ENCODE peak calls at places on chromosomes 5 and 9, in five cellular contexts. K, Z, N, X and M are unnamed samples.

GRCh38 chr5:33242264-33242663 is 198.5 kb upstream of the TARS1 start:
- DNase-seq in K (no peak), Z (no peak), N (no peak), X (no peak), M (no peak)

GRCh38 chr9:38160613-38161215 is 91.7 kb upstream of the SHB start:
- DNase-seq in K (no peak), Z (peak; percentile 49), N (peak; percentile 51), X (no peak), M (peak; percentile 80)

GRCh38 chr5:80755634-80756033 is 100.9 kb upstream of the DHFR start:
- DNase-seq in K (peak; percentile 20), Z (no peak), N (no peak), X (peak; percentile 27), M (no peak)

GRCh38 chr9:37163299-37163698 is 42.9 kb downstream of the ZCCHC7 start:
- DNase-seq in K (no peak), Z (no peak), N (no peak), X (no peak), M (no peak)

GRCh38 chr5:127505819-127506218 is 11.6 kb upstream of the PRRC1 start:
- DNase-seq in K (no peak), Z (no peak), N (no peak), X (no peak), M (no peak)

GRCh38 chr5:139273572-139274264 is 19.8 kb upstream of the MATR3 start:
- DNase-seq in K (peak; percentile 87), Z (peak; percentile 81), N (peak; percentile 80), X (peak; percentile 51), M (peak; percentile 95)

GRCh38 chr5:155264809-155265208 is 251.3 kb downstream of the KIF4B start:
- DNase-seq in K (no peak), Z (no peak), N (no peak), X (no peak), M (no peak)

GRCh38 chr5:140351609-140352334 is 5.4 kb upstream of the HBEGF start:
- DNase-seq in K (peak; percentile 65), Z (peak; percentile 79), N (peak; percentile 70), X (peak; percentile 38), M (peak; percentile 83)

GRCh38 chr5:147446528-147446927 is 63.3 kb downstream of the DPYSL3 start:
- DNase-seq in K (no peak), Z (no peak), N (peak; percentile 34), X (no peak), M (no peak)

GRCh38 chr9:138053321-138053868 is 175.8 kb downstream of the CACNA1B start:
- DNase-seq in K (no peak), Z (no peak), N (no peak), X (no peak), M (peak; percentile 43)

GRCh38 chr9:133099726-133100517 is 21.1 kb downstream of the RALGDS start:
- DNase-seq in K (no peak), Z (no peak), N (no peak), X (no peak), M (no peak)

GRCh38 chr5:32710335-32710858 is 724 bp upstream of the NPR3 start:
- DNase-seq in K (peak; percentile 30), Z (peak; percentile 24), N (no peak), X (no peak), M (peak; percentile 39)

GRCh38 chr5:156474251-156474650 is 147.3 kb downstream of the SGCD start:
- DNase-seq in K (no peak), Z (no peak), N (peak; percentile 73), X (peak; percentile 23), M (no peak)

GRCh38 chr5:42828661-42829060 is 17.0 kb upstream of the SELENOP start:
- DNase-seq in K (no peak), Z (no peak), N (no peak), X (no peak), M (no peak)

GRCh38 chr5:142065273-142065672 is 43.3 kb upstream of the NDFIP1 start:
- DNase-seq in K (no peak), Z (no peak), N (peak; percentile 38), X (no peak), M (peak; percentile 51)

GRCh38 chr5:157671592-157672330 is 428 bp downstream of the C5orf52 start:
- DNase-seq in K (no peak), Z (no peak), N (no peak), X (no peak), M (no peak)

GRCh38 chr5:80184235-80185023 is 71.4 kb downstream of the SERINC5 start:
- DNase-seq in K (no peak), Z (no peak), N (no peak), X (no peak), M (peak; percentile 93)

GRCh38 chr5:126139773-126140172 is 283.4 kb upstream of the GRAMD2B start:
- DNase-seq in K (no peak), Z (no peak), N (peak; percentile 7), X (peak; percentile 70), M (peak; percentile 90)

GRCh38 chr5:10902145-10902544 is 141.1 kb upstream of the DAP start:
- DNase-seq in K (no peak), Z (peak; percentile 43), N (peak; percentile 87), X (peak; percentile 81), M (peak; percentile 72)

GRCh38 chr9:93674580-93675335 is 98.4 kb downstream of the PHF2 start:
- DNase-seq in K (no peak), Z (no peak), N (no peak), X (no peak), M (no peak)

GRCh38 chr5:171312129-171312819 is 3.2 kb downstream of the TLX3 start:
- DNase-seq in K (no peak), Z (no peak), N (no peak), X (no peak), M (no peak)

GRCh38 chr5:108481355-108481931 is 99.5 kb upstream of the FBXL17 start:
- DNase-seq in K (peak; percentile 16), Z (peak; percentile 26), N (peak; percentile 42), X (no peak), M (peak; percentile 77)

GRCh38 chr9:111050819-111051218 is 12.5 kb upstream of the LPAR1 start:
- DNase-seq in K (no peak), Z (no peak), N (peak; percentile 34), X (peak; percentile 12), M (no peak)

GRCh38 chr5:135240781-135241360 is 158.2 kb downstream of the MACROH2A1 start:
- DNase-seq in K (no peak), Z (no peak), N (no peak), X (no peak), M (no peak)

GRCh38 chr9:2923810-2924768 is 80.2 kb upstream of the PUM3 start:
- DNase-seq in K (no peak), Z (no peak), N (no peak), X (no peak), M (peak; percentile 42)

GRCh38 chr5:677131-678101 is 15.7 kb downstream of the TPPP start:
- DNase-seq in K (no peak), Z (no peak), N (no peak), X (no peak), M (no peak)

GRCh38 chr5:105840800-105841199 is 1829.9 kb downstream of the EFNA5 start:
- DNase-seq in K (no peak), Z (peak; percentile 3), N (no peak), X (no peak), M (no peak)

GRCh38 chr9:109401169-109401989 is 80.5 kb upstream of the EPB41L4B start:
- DNase-seq in K (peak; percentile 53), Z (peak; percentile 36), N (peak; percentile 35), X (peak; percentile 17), M (peak; percentile 89)

GRCh38 chr5:59020611-59021285 is 437.9 kb downstream of the RAB3C start:
- DNase-seq in K (peak; percentile 79), Z (no peak), N (peak; percentile 35), X (peak; percentile 31), M (peak; percentile 63)

DNA sequence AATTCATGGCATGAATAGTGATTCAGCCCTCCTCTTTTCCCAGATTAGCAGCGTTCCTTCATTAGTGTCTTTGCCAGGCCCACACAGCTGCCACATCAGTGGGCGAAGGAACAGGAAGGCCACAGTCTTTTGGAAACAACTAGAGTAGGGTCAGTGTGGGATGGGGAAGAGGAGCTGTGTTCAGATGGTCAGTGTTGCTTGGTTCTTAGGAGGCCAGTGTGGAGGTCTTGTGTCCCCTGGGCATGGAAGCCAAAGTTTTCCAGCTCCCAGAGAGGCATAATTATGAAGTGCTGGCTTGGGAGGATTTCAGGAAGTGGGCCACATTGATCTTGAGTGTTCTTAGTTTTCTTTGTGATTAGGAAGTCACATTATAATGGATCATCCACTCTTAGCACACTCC is 269.6 kb downstream of the PSAT1 start:
- DNase-seq in K (no peak), Z (no peak), N (no peak), X (no peak), M (no peak)
- H3K9ac ChIP-seq in K (no peak overlapping the region), Z (no peak overlapping the region), N (peak overlapping the region; percentile 31), X (no peak overlapping the region), M (no peak overlapping the region)

DNA sequence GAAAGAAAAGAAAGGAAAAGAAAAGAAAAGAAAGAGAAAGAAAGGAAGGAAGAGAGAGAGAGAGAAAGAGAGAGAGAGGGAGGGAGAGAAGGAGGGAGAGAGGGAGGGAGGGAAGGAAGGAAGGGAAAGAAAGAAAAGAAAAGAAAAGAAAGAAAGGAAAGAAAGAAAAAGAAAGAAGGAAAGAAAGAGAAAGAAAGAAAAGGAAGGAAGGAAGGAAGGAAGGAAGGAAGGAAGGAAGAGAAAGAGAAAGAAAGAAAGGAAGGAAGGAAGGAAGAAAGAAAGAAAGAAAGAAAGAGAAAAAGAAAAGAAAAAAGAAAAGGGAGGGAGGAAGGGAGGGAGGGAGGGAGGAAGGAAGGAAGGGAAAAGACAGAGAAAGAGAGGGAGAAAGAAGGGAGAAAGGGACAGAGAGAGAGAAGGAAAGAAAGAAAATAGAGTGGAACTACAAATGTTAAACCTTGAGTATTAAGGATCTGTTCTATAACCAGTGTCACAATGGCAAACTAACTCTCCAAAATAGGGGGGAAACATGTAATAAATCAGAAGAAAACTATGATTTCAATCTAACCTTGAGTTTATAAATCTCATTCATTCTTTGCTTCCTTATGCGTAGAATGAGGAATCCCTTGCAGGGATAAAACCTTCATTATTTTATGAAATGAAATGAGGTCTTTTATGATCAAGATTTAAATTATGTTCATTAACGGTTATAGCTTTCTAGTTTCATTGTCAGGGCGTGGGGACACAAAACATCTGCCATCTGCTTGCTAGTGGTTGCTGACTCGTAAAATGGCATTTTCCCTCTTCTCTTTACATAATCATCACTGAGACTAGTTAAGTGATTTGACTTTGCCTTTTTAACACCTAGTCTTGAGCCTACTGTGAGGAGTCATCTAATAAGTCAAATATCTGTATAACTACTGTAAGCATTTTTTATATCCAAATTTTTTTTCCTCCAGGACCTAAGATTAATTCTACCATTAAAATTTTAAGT is 40.7 kb upstream of the RAD23B start:
- DNase-seq in K (peak; percentile 61), Z (no peak), N (peak; percentile 51), X (peak; percentile 36), M (peak; percentile 49)
- H3K9ac ChIP-seq in K (no peak overlapping the region), Z (no peak overlapping the region), N (no peak overlapping the region), X (no peak overlapping the region), M (no peak overlapping the region)

DNA sequence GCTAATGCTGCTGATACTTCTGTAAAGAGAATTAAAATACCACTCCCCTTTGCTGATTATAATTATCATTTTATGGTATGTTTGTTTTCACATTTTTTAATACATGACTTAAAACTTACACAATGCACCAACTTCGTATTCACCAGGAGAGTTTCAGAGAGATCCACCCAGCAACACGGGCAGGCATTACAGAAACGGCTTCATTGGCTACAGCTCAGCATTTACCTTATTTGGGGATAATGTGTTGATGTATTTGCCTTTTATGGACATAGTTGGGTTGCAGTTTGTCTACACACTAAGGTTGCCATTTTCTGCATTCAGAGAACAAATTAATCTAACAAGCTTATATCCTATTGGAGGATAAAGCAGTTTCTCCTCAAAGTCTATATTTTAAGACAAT is 423.6 kb downstream of the PRDM9 start:
- DNase-seq in K (no peak), Z (no peak), N (no peak), X (no peak), M (no peak)
- H3K9ac ChIP-seq in K (no peak overlapping the region), Z (no peak overlapping the region), N (no peak overlapping the region), X (no peak overlapping the region), M (no peak overlapping the region)

GRCh38 chr5:175920506-175920865 is 47.6 kb downstream of the THOC3 start:
- DNase-seq in K (no peak), Z (no peak), N (no peak), X (no peak), M (no peak)

GRCh38 chr5:175922192-175922885 is 45.8 kb downstream of the THOC3 start:
- DNase-seq in K (peak; percentile 46), Z (peak; percentile 41), N (peak; percentile 99), X (peak; percentile 94), M (no peak)

GRCh38 chr5:175921066-175921730 is 46.9 kb downstream of the THOC3 start:
- DNase-seq in K (no peak), Z (no peak), N (no peak), X (no peak), M (no peak)
- H3K9ac ChIP-seq in K (no peak overlapping the region), Z (no peak overlapping the region), N (no peak overlapping the region), X (no peak overlapping the region), M (no peak overlapping the region)